ENCODE peak calls at places on chromosomes 2 and 18, in ten cellular contexts. S is brain microvascular endothelial cell, X is endothelial cell of umbilical vein, C is choroid plexus epithelial cell, L is AG04450, G is colonic mucosa, H is IMR-90, Y is AG09309, E is endodermal cell, P is fibroblast of the aortic adventitia. U is an unnamed sample.
A peak's percentile ranks its signal among the peaks of the same experiment; 100 is the strongest.

GRCh38 chr2:220243571-220243970 is 616.1 kb downstream of the SLC4A3 start:
- DNase-seq in C (no peak), X (no peak), S (no peak), Y (no peak), G (no peak), L (no peak), H (no peak), P (no peak), E (no peak), U (no peak)

GRCh38 chr18:79484661-79485621 is 89.2 kb downstream of the NFATC1 start:
- DNase-seq in H (peak; percentile 98), S (peak; percentile 98), P (peak; percentile 98), Y (peak; percentile 97), C (peak; percentile 97), G (no peak), L (peak; percentile 74), X (peak; percentile 94), E (no peak), U (no peak)

GRCh38 chr2:144237845-144238637 is 281.9 kb downstream of the ZEB2 start:
- DNase-seq in G (no peak), L (no peak), H (no peak), P (no peak), Y (no peak), S (no peak), C (peak; percentile 16), E (no peak), X (no peak), U (peak; percentile 30)

GRCh38 chr18:3594760-3595241 is 144.8 kb downstream of the TGIF1 start:
- DNase-seq in C (peak; percentile 44), X (no peak), E (peak; percentile 64), H (peak; percentile 49), S (peak; percentile 30), L (no peak), P (peak; percentile 81), G (peak; percentile 66), Y (no peak), U (no peak)

GRCh38 chr2:26772064-26773001 is 8.2 kb downstream of the SLC35F6 start:
- DNase-seq in P (peak; percentile 89), E (no peak), C (peak; percentile 92), G (peak; percentile 94), X (peak; percentile 51), H (peak; percentile 38), Y (no peak), L (no peak), S (peak; percentile 23), U (no peak)

GRCh38 chr2:233840520-233840919 is 13.8 kb downstream of the HJURP start:
- DNase-seq in S (no peak), Y (no peak), H (no peak), X (no peak), C (no peak), E (no peak), P (no peak), L (no peak), G (no peak), U (no peak)

GRCh38 chr2:201260302-201260800 is at the start of gene CASP8:
- DNase-seq in H (peak; percentile 53), S (peak; percentile 32), C (peak; percentile 69), G (no peak), L (no peak), Y (no peak), P (peak; percentile 48), X (no peak), E (peak; percentile 30), U (peak; percentile 89)

GRCh38 chr2:26946841-26947784 is 23.3 kb upstream of the MAPRE3 start:
- DNase-seq in C (peak; percentile 47), P (peak; percentile 36), S (no peak), E (no peak), L (no peak), H (peak; percentile 39), X (no peak), Y (no peak), G (peak; percentile 36), U (peak; percentile 43)

GRCh38 chr18:5627756-5628511 is 84.1 kb upstream of the EPB41L3 start:
- DNase-seq in S (no peak), X (peak; percentile 2), G (no peak), E (peak; percentile 51), C (no peak), P (no peak), Y (no peak), L (no peak), H (no peak), U (no peak)

DNA sequence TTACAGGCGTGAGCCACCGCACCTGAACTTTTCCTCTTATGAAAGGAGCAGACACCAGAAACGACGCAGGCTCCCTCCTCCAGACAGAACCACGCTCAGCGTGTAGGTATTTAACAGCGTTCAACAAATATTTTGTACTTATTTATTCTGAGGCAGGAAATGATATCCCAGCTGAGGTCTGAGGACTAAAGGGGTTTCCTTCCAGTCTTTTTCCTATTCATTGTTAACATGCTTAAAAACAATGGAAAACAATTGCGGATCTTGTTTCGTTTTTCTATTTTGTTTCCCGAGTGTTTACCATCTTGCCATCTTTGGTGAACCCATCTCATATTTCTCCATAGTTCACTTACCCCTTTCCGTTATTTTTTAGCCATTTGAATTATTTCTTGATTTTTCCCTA is 43.7 kb upstream of the FOSL2 start:
- DNase-seq in S (no peak), C (no peak), L (no peak), H (no peak), P (no peak), G (no peak), X (peak; percentile 67), E (no peak), Y (no peak), U (no peak)
- TF ChIP-seq CTCF in S (no peak), C (no peak), L (no peak), H (no peak), P (no peak), G (no peak), X (no peak), E (no peak), Y (no peak), U (no peak)

DNA sequence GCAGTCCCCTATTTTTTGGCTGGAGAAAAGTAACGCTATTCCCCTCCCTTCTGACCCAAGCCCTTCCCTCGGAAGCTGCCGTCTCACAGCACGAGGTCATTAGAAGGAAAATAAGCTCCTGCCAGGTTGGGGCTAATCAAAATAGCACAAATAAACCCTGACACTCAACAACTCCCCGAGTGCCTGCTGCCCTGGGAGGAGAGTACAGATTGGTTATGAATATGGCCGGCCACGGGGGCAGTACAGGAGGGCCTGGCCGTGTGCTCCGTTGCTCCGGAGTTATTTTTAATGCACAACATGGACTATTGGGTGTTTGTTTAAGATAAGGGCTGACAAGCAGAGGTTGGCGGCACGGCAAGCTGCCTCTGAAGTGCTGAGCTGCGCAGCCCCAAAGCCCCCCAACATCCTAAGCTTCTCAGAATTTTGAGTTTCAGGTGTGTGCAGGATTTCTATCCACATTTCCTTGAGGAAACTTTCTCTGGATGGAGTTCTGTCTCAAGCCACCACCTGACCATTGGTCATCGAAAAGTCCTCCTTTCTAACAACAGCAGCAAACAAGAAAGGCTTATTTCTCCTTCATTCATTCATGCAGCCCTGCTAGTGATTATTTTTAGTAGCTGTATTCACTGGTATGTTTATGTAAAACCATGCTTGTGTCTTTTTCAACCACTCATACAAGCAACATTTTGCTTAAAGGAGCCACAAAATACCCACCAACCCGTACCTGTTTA is 58.7 kb downstream of the PAX3 start:
- DNase-seq in X (no peak), E (peak; percentile 74), L (no peak), G (no peak), P (no peak), S (no peak), Y (no peak), H (no peak), C (no peak), U (no peak)
- H3K4me3 ChIP-seq in X (no peak overlapping the region), E (peak overlapping the region; percentile 67), L (no peak overlapping the region), G (no peak overlapping the region), P (no peak overlapping the region), S (no peak overlapping the region), Y (no peak overlapping the region), H (no peak overlapping the region), C (no peak overlapping the region), U (no peak overlapping the region)

GRCh38 chr2:192091480-192091879 is 103.3 kb downstream of the TMEFF2 start:
- DNase-seq in L (no peak), X (no peak), G (no peak), P (no peak), H (no peak), C (no peak), E (no peak), Y (no peak), S (no peak), U (no peak)
- TF ChIP-seq CTCF in L (no peak), X (no peak), G (no peak), P (no peak), H (no peak), C (no peak), E (no peak), Y (no peak), S (no peak), U (no peak)

GRCh38 chr2:137261858-137262585 is 496.7 kb downstream of the THSD7B start:
- DNase-seq in C (no peak), E (no peak), G (no peak), L (no peak), S (no peak), H (no peak), P (no peak), Y (no peak), X (no peak), U (no peak)

GRCh38 chr2:137262600-137262999 is 497.3 kb downstream of the THSD7B start:
- DNase-seq in E (no peak), S (no peak), H (no peak), Y (no peak), X (no peak), L (no peak), G (no peak), P (no peak), C (no peak), U (no peak)
- H3K4me3 ChIP-seq in E (no peak overlapping the region), S (no peak overlapping the region), H (no peak overlapping the region), Y (no peak overlapping the region), X (no peak overlapping the region), L (no peak overlapping the region), G (no peak overlapping the region), P (no peak overlapping the region), C (no peak overlapping the region), U (no peak overlapping the region)

GRCh38 chr2:216274194-216274593 is 98.1 kb downstream of the MARCHF4 start:
- DNase-seq in X (no peak), H (peak; percentile 63), E (no peak), C (peak; percentile 15), L (no peak), G (no peak), Y (peak; percentile 31), P (peak; percentile 75), S (no peak), U (no peak)
- TF ChIP-seq CTCF in X (no peak), H (no peak), E (no peak), C (peak; percentile 7), L (no peak), G (no peak), Y (peak; percentile 24), P (peak; percentile 43), S (no peak), U (no peak)